ENCODE peak calls at places on chromosomes 1 and 21, in ten cellular contexts. N is left cardiac atrium; V is T-helper 2 cell treated with Interferon-gamma antibody and Interleukin-4, amounts not matched to agents 5 μg/mL and 100 μg/mL, for 36 hours; J is ovary; L is SW480; P is aorta; M is stomach; A is stimulated activated CD4-positive, alpha-beta T cell treated with anti-CD3 and anti-CD28 coated beads, Interleukin-4, amount 100 ng/mL, for 1 hour; U is GM12865; S is neural crest cell. O is an unnamed sample.

GRCh38 chr1:119713039-119713537 is 1.4 kb downstream of the PHGDH start:
- DNase-seq in J (peak), S (peak), A (no peak), U (no peak), M (no peak), L (no peak), V (no peak), P (no peak), N (no peak), O (peak)

GRCh38 chr21:28633803-28634572 is 358.7 kb downstream of the LTN1 start:
- DNase-seq in S (no peak), M (no peak), N (peak), A (no peak), P (peak), J (no peak), U (no peak), V (no peak), L (no peak), O (no peak)

GRCh38 chr1:39144943-39145650 is 59.4 kb upstream of the MACF1 start:
- DNase-seq in L (no peak), N (no peak), A (no peak), M (no peak), V (no peak), U (no peak), P (no peak), S (no peak), J (no peak), O (no peak)

GRCh38 chr1:6445062-6445763 is 20.6 kb downstream of the ESPN start:
- DNase-seq in J (no peak), V (no peak), L (no peak), U (peak), N (no peak), P (no peak), M (peak), S (no peak), A (peak), O (peak)

GRCh38 chr1:59415876-59416275 is 119.0 kb downstream of the FGGY start:
- DNase-seq in J (no peak), L (no peak), A (no peak), S (no peak), V (no peak), N (no peak), M (no peak), P (no peak), U (no peak), O (no peak)

GRCh38 chr1:94438692-94439276 is 20.6 kb downstream of the ABCD3 start:
- DNase-seq in J (no peak), V (no peak), U (no peak), A (no peak), S (no peak), L (peak), N (no peak), M (no peak), P (no peak), O (no peak)

GRCh38 chr1:235918032-235918431 is 51.3 kb upstream of the LYST start:
- DNase-seq in J (peak), A (no peak), S (no peak), U (no peak), V (no peak), M (no peak), P (no peak), L (no peak), N (no peak), O (no peak)

GRCh38 chr1:184329255-184329953 is 57.4 kb upstream of the C1orf21 start:
- DNase-seq in A (no peak), V (no peak), M (no peak), U (no peak), P (no peak), L (no peak), S (no peak), J (no peak), N (no peak), O (no peak)

GRCh38 chr1:232422098-232422497 is 207.8 kb downstream of the SIPA1L2 start:
- DNase-seq in U (no peak), S (no peak), M (no peak), A (no peak), P (no peak), L (no peak), J (no peak), N (no peak), V (no peak), O (no peak)

GRCh38 chr1:94993931-94994645 is 67.2 kb upstream of the CNN3 start:
- DNase-seq in S (no peak), L (no peak), J (no peak), V (no peak), M (no peak), N (no peak), P (no peak), A (no peak), U (no peak), O (no peak)

GRCh38 chr1:60897003-60897402 is 185.4 kb upstream of the NFIA start:
- DNase-seq in A (no peak), M (no peak), S (no peak), P (no peak), N (peak), L (no peak), J (no peak), U (no peak), V (no peak), O (no peak)

O was measured in islet precursor cell.